ENCODE peak calls at places on chromosomes 1 and 21, in six cellular contexts. One of them, this sample, is unnamed.

GRCh38 chr1:113531321-113531720 is 141.0 kb downstream of the MAGI3 start:
- DNase-seq in fibroblast of mammary gland: no peak
- DNase-seq in COR-L47: no peak
- DNase-seq in T-helper 1 cell: no peak
- DNase-seq in mucosa of descending colon: no peak
- DNase-seq in left ventricle myocardium superior: no peak
- DNase-seq in this sample: no peak

GRCh38 chr1:172746091-172746949 is 87.4 kb downstream of the FASLG start:
- DNase-seq in T-helper 1 cell: no peak
- DNase-seq in fibroblast of mammary gland: peak
- DNase-seq in left ventricle myocardium superior: no peak
- DNase-seq in COR-L47: no peak
- DNase-seq in mucosa of descending colon: peak
- DNase-seq in this sample: no peak

GRCh38 chr1:158124999-158125398 is 55.7 kb upstream of the CD1D start:
- DNase-seq in left ventricle myocardium superior: peak
- DNase-seq in mucosa of descending colon: peak
- DNase-seq in COR-L47: peak
- DNase-seq in T-helper 1 cell: no peak
- DNase-seq in fibroblast of mammary gland: peak
- DNase-seq in this sample: peak

GRCh38 chr1:53731779-53732305 is 7.1 kb downstream of the GLIS1 start:
- DNase-seq in left ventricle myocardium superior: no peak
- DNase-seq in T-helper 1 cell: no peak
- DNase-seq in mucosa of descending colon: no peak
- DNase-seq in COR-L47: no peak
- DNase-seq in fibroblast of mammary gland: peak
- DNase-seq in this sample: no peak

GRCh38 chr1:218344814-218345672 is at the start of gene TGFB2:
- DNase-seq in mucosa of descending colon: peak
- DNase-seq in left ventricle myocardium superior: peak
- DNase-seq in T-helper 1 cell: no peak
- DNase-seq in fibroblast of mammary gland: peak
- DNase-seq in COR-L47: peak
- DNase-seq in this sample: no peak

GRCh38 chr1:36464605-36465393 is 615 bp upstream of the MRPS15 start:
- DNase-seq in COR-L47: peak
- DNase-seq in T-helper 1 cell: no peak
- DNase-seq in mucosa of descending colon: no peak
- DNase-seq in fibroblast of mammary gland: peak
- DNase-seq in left ventricle myocardium superior: no peak
- DNase-seq in this sample: no peak

GRCh38 chr1:181618559-181618958 is 135.2 kb downstream of the CACNA1E start:
- DNase-seq in COR-L47: no peak
- DNase-seq in left ventricle myocardium superior: no peak
- DNase-seq in mucosa of descending colon: no peak
- DNase-seq in fibroblast of mammary gland: no peak
- DNase-seq in T-helper 1 cell: no peak
- DNase-seq in this sample: no peak

GRCh38 chr1:223137402-223138100 is 5.5 kb downstream of the TLR5 start:
- DNase-seq in left ventricle myocardium superior: no peak
- DNase-seq in mucosa of descending colon: peak
- DNase-seq in COR-L47: no peak
- DNase-seq in T-helper 1 cell: no peak
- DNase-seq in fibroblast of mammary gland: peak
- DNase-seq in this sample: no peak

GRCh38 chr21:42614811-42615342 is 38.5 kb upstream of the PDE9A start:
- DNase-seq in T-helper 1 cell: peak
- DNase-seq in mucosa of descending colon: peak
- DNase-seq in left ventricle myocardium superior: no peak
- DNase-seq in fibroblast of mammary gland: peak
- DNase-seq in COR-L47: no peak
- DNase-seq in this sample: no peak

GRCh38 chr1:167033646-167034045 is 44.6 kb downstream of the MAEL start:
- DNase-seq in mucosa of descending colon: no peak
- DNase-seq in COR-L47: no peak
- DNase-seq in fibroblast of mammary gland: no peak
- DNase-seq in left ventricle myocardium superior: no peak
- DNase-seq in T-helper 1 cell: no peak
- DNase-seq in this sample: no peak

GRCh38 chr1:154479764-154480421 is 22.1 kb upstream of the TDRD10 start:
- DNase-seq in T-helper 1 cell: no peak
- DNase-seq in mucosa of descending colon: peak
- DNase-seq in fibroblast of mammary gland: peak
- DNase-seq in COR-L47: peak
- DNase-seq in left ventricle myocardium superior: no peak
- DNase-seq in this sample: peak

GRCh38 chr1:20636785-20637347 is 3.6 kb downstream of the PINK1 start:
- DNase-seq in left ventricle myocardium superior: no peak
- DNase-seq in fibroblast of mammary gland: no peak
- DNase-seq in COR-L47: no peak
- DNase-seq in T-helper 1 cell: no peak
- DNase-seq in mucosa of descending colon: no peak
- DNase-seq in this sample: no peak

GRCh38 chr1:23283660-23284602 is 60.2 kb downstream of the HNRNPR start:
- DNase-seq in T-helper 1 cell: no peak
- DNase-seq in left ventricle myocardium superior: no peak
- DNase-seq in fibroblast of mammary gland: peak
- DNase-seq in mucosa of descending colon: no peak
- DNase-seq in COR-L47: no peak
- DNase-seq in this sample: no peak

GRCh38 chr1:45674478-45674877 is 11.9 kb downstream of the GPBP1L1 start:
- DNase-seq in mucosa of descending colon: no peak
- DNase-seq in left ventricle myocardium superior: peak
- DNase-seq in fibroblast of mammary gland: no peak
- DNase-seq in COR-L47: no peak
- DNase-seq in T-helper 1 cell: no peak
- DNase-seq in this sample: no peak

GRCh38 chr21:36035381-36035791 is 24.9 kb downstream of the SETD4 start:
- DNase-seq in COR-L47: no peak
- DNase-seq in left ventricle myocardium superior: peak
- DNase-seq in T-helper 1 cell: no peak
- DNase-seq in mucosa of descending colon: no peak
- DNase-seq in fibroblast of mammary gland: no peak
- DNase-seq in this sample: no peak

GRCh38 chr21:34635307-34635706 is 20.4 kb upstream of the RCAN1 start:
- DNase-seq in T-helper 1 cell: no peak
- DNase-seq in mucosa of descending colon: no peak
- DNase-seq in COR-L47: no peak
- DNase-seq in left ventricle myocardium superior: no peak
- DNase-seq in fibroblast of mammary gland: no peak
- DNase-seq in this sample: no peak

GRCh38 chr1:151893176-151893924 is 16.0 kb downstream of the THEM4 start:
- DNase-seq in COR-L47: no peak
- DNase-seq in fibroblast of mammary gland: peak
- DNase-seq in T-helper 1 cell: no peak
- DNase-seq in mucosa of descending colon: no peak
- DNase-seq in left ventricle myocardium superior: no peak
- DNase-seq in this sample: no peak

GRCh38 chr1:3384407-3384806 is 70.1 kb upstream of the ARHGEF16 start:
- DNase-seq in mucosa of descending colon: no peak
- DNase-seq in left ventricle myocardium superior: no peak
- DNase-seq in fibroblast of mammary gland: no peak
- DNase-seq in T-helper 1 cell: no peak
- DNase-seq in COR-L47: no peak
- DNase-seq in this sample: no peak

GRCh38 chr1:39115271-39116110 is 89.0 kb upstream of the MACF1 start:
- DNase-seq in COR-L47: no peak
- DNase-seq in left ventricle myocardium superior: no peak
- DNase-seq in T-helper 1 cell: no peak
- DNase-seq in mucosa of descending colon: peak
- DNase-seq in fibroblast of mammary gland: peak
- DNase-seq in this sample: no peak

GRCh38 chr1:53559391-53559815 is 100.2 kb downstream of the DMRTB1 start:
- DNase-seq in T-helper 1 cell: no peak
- DNase-seq in left ventricle myocardium superior: no peak
- DNase-seq in mucosa of descending colon: no peak
- DNase-seq in fibroblast of mammary gland: no peak
- DNase-seq in COR-L47: no peak
- DNase-seq in this sample: no peak

GRCh38 chr1:178533547-178533946 is 20.6 kb downstream of the TEX35 start:
- DNase-seq in mucosa of descending colon: no peak
- DNase-seq in T-helper 1 cell: no peak
- DNase-seq in left ventricle myocardium superior: no peak
- DNase-seq in COR-L47: no peak
- DNase-seq in fibroblast of mammary gland: no peak
- DNase-seq in this sample: no peak

GRCh38 chr1:59446257-59446901 is 149.5 kb downstream of the FGGY start:
- DNase-seq in fibroblast of mammary gland: peak
- DNase-seq in T-helper 1 cell: no peak
- DNase-seq in COR-L47: no peak
- DNase-seq in mucosa of descending colon: no peak
- DNase-seq in left ventricle myocardium superior: no peak
- DNase-seq in this sample: no peak

GRCh38 chr21:17495680-17496079 is 17.2 kb upstream of the CXADR start:
- DNase-seq in COR-L47: peak
- DNase-seq in fibroblast of mammary gland: peak
- DNase-seq in left ventricle myocardium superior: no peak
- DNase-seq in T-helper 1 cell: no peak
- DNase-seq in mucosa of descending colon: no peak
- DNase-seq in this sample: no peak

GRCh38 chr1:25206201-25206600 is 26.1 kb downstream of the SYF2 start:
- DNase-seq in fibroblast of mammary gland: no peak
- DNase-seq in left ventricle myocardium superior: no peak
- DNase-seq in T-helper 1 cell: no peak
- DNase-seq in mucosa of descending colon: no peak
- DNase-seq in COR-L47: no peak
- DNase-seq in this sample: no peak

GRCh38 chr1:210440081-210440480 is 111.4 kb downstream of the HHAT start:
- DNase-seq in fibroblast of mammary gland: peak
- DNase-seq in T-helper 1 cell: no peak
- DNase-seq in COR-L47: no peak
- DNase-seq in mucosa of descending colon: no peak
- DNase-seq in left ventricle myocardium superior: no peak
- DNase-seq in this sample: no peak

GRCh38 chr1:3746784-3747521 is 5.3 kb upstream of the CCDC27 start:
- DNase-seq in left ventricle myocardium superior: peak
- DNase-seq in T-helper 1 cell: peak
- DNase-seq in fibroblast of mammary gland: peak
- DNase-seq in COR-L47: peak
- DNase-seq in mucosa of descending colon: peak
- DNase-seq in this sample: peak